ENCODE peak calls at places on chromosomes 2 and 18, in four cellular contexts. O is endothelial cell of umbilical vein; V is stomach; M is effector memory CD4-positive, alpha-beta T cell. G is an unnamed sample. For H3K36me3, the result is how much of the 10 kb centered on the place peaks cover.

GRCh38 chr2:151238527-151239487 is 22.9 kb downstream of the RBM43 start:
- DNase-seq in V (no peak), O (peak), M (no peak), G (peak)

GRCh38 chr18:23719634-23720201 is 30.5 kb downstream of the LAMA3 start:
- DNase-seq in O (peak), V (no peak), M (no peak), G (no peak)

GRCh38 chr18:34809697-34810096 is 99.6 kb downstream of the DTNA start:
- DNase-seq in V (no peak), M (no peak), O (peak), G (no peak)

GRCh38 chr2:219570924-219571310 is 422 bp downstream of the OBSL1 start:
- DNase-seq in M (no peak), O (peak), V (no peak), G (no peak)

GRCh38 chr2:228164718-228165117 is 16.8 kb downstream of the SPHKAP start:
- DNase-seq in O (no peak), V (no peak), M (no peak), G (no peak)

GRCh38 chr2:137966043-137966442 is 1.8 kb downstream of the HNMT start:
- DNase-seq in O (no peak), M (no peak), V (no peak), G (no peak)

GRCh38 chr2:74908763-74909444 is 49.5 kb upstream of the POLE4 start:
- DNase-seq in V (no peak), M (no peak), O (no peak), G (peak)

GRCh38 chr18:784470-785172 is 27.4 kb downstream of the YES1 start:
- DNase-seq in V (no peak), M (no peak), O (no peak), G (no peak)

GRCh38 chr18:64810354-64810753 is 661.5 kb upstream of the LINC00305 start:
- DNase-seq in M (no peak), V (no peak), O (no peak), G (no peak)

GRCh38 chr2:27211241-27211942 is 449 bp upstream of the ATRAID start:
- DNase-seq in M (no peak), O (peak), V (peak), G (no peak)

GRCh38 chr2:7725132-7725849 is 808.1 kb downstream of the RNF144A start:
- DNase-seq in O (no peak), M (peak), V (no peak), G (no peak)

GRCh38 chr2:237196866-237197618 is 111.4 kb downstream of the COPS8 start:
- DNase-seq in V (no peak), O (no peak), M (no peak), G (no peak)

GRCh38 chr2:45180784-45181183 is 171.5 kb upstream of the SIX2 start:
- DNase-seq in M (no peak), O (no peak), V (no peak), G (no peak)

GRCh38 chr2:76958749-76959148 is 563.4 kb downstream of the LRRTM4 start:
- DNase-seq in M (no peak), O (peak), V (no peak), G (no peak)

GRCh38 chr18:7946724-7947377 is 379.7 kb downstream of the PTPRM start:
- DNase-seq in O (peak), M (no peak), V (peak), G (no peak)

GRCh38 chr2:148907085-148907785 is 32.2 kb downstream of the KIF5C start:
- DNase-seq in O (no peak), M (no peak), V (no peak), G (no peak)

GRCh38 chr2:104794416-104794815 is 59.5 kb upstream of the POU3F3 start:
- DNase-seq in O (no peak), M (no peak), V (no peak), G (no peak)

GRCh38 chr2:231751042-231751815 is 29.9 kb downstream of the PDE6D start:
- DNase-seq in O (no peak), M (no peak), V (no peak), G (no peak)

GRCh38 chr2:159094173-159094737 is 125.8 kb downstream of the TANC1 start:
- DNase-seq in M (no peak), O (peak), V (no peak), G (peak)

GRCh38 chr2:238252766-238253630 is 13.2 kb upstream of the HES6 start:
- DNase-seq in O (no peak), M (no peak), V (no peak), G (no peak)

GRCh38 chr2:238251331-238251730 is 11.5 kb upstream of the HES6 start:
- DNase-seq in V (no peak), O (no peak), M (no peak), G (no peak)

GRCh38 chr2:238247841-238248440 is 8.1 kb upstream of the HES6 start:
- DNase-seq in M (no peak), V (no peak), O (no peak), G (no peak)

GRCh38 chr2:238251986-238252385 is 12.1 kb upstream of the HES6 start:
- DNase-seq in M (no peak), O (no peak), V (no peak), G (no peak)

DNA sequence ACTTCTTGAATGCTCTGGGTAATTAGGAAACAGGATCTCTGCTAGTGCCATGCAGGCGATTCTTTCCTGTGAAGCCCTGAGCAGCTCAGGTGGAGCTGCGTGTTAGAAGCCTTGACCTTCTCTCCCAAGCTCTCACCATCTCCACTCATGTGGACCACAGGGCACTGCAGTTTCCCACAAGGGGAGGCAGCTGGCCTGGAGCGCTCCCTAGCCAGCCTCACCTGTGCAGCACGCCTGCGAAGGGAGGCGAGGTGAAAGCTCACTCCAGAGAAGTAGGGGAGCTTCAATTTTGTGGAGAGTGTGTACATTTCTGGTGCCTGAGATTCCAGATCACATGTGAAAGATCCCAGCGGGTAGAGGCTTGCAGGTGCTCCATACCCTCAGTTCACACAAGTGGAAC is 11.1 kb upstream of the HES6 start:
- DNase-seq in M (no peak), O (no peak), V (no peak), G (no peak)
- H3K36me3 ChIP-seq in M (under half), O (under half), V (half or more), G (under half)

GRCh38 chr2:226665306-226665831 is 134.3 kb downstream of the IRS1 start:
- DNase-seq in M (no peak), V (no peak), O (no peak), G (no peak)
- H3K36me3 ChIP-seq in M (under half), V (under half), O (under half), G (under half)

GRCh38 chr2:239139101-239139500 is 261.7 kb downstream of the HDAC4 start:
- DNase-seq in V (no peak), M (no peak), O (no peak), G (no peak)

GRCh38 chr2:239139566-239139965 is 261.3 kb downstream of the HDAC4 start:
- DNase-seq in M (no peak), V (no peak), O (no peak), G (no peak)

GRCh38 chr2:239137890-239138283 is 262.9 kb downstream of the HDAC4 start:
- DNase-seq in M (no peak), O (no peak), V (no peak), G (no peak)

GRCh38 chr2:239137165-239137889 is 263.5 kb downstream of the HDAC4 start:
- DNase-seq in O (no peak), M (no peak), V (no peak), G (no peak)

GRCh38 chr2:239138610-239139009 is 262.2 kb downstream of the HDAC4 start:
- DNase-seq in O (no peak), M (no peak), V (no peak), G (no peak)
- H3K36me3 ChIP-seq in O (under half), M (half or more), V (half or more), G (under half)

GRCh38 chr2:29165362-29166236 is 50.4 kb downstream of the CLIP4 start:
- DNase-seq in M (no peak), O (peak), V (no peak), G (peak)
- H3K36me3 ChIP-seq in M (under half), O (under half), V (under half), G (under half)

G was measured in prostate gland.